ENCODE peak calls at places on chromosome 20, in six cellular contexts. K, T, C, H, O and M are unnamed samples.

GRCh38 chr20:54223751-54224150 is 15.9 kb downstream of the PFDN4 start:
- DNase-seq in C (peak; percentile 22), H (no peak), K (no peak), O (no peak), T (no peak), M (no peak)

GRCh38 chr20:5745416-5745968 is 4.7 kb upstream of the SHLD1 start:
- DNase-seq in C (no peak), O (no peak), T (no peak), H (no peak), K (no peak), M (no peak)

GRCh38 chr20:35511814-35512420 is 17.5 kb downstream of the C20orf173 start:
- DNase-seq in C (peak; percentile 15), H (no peak), O (no peak), T (peak; percentile 14), K (no peak), M (peak; percentile 67)

GRCh38 chr20:38805958-38806854 is 709 bp downstream of the PPP1R16B start:
- DNase-seq in O (no peak), T (peak; percentile 53), C (no peak), K (peak; percentile 29), H (peak; percentile 24), M (no peak)

GRCh38 chr20:55415567-55416142 is 589.7 kb downstream of the CBLN4 start:
- DNase-seq in K (no peak), C (peak; percentile 45), T (no peak), H (no peak), O (no peak), M (peak; percentile 18)

GRCh38 chr20:44738779-44739477 is 6.7 kb upstream of the KCNK15 start:
- DNase-seq in C (peak; percentile 73), O (peak; percentile 83), T (peak; percentile 64), H (no peak), K (no peak), M (peak; percentile 79)

GRCh38 chr20:31781945-31782344 is 37.2 kb upstream of the MYLK2 start:
- DNase-seq in H (no peak), O (no peak), K (no peak), C (no peak), T (no peak), M (no peak)

GRCh38 chr20:24651171-24651972 is 181.9 kb downstream of the SYNDIG1 start:
- DNase-seq in T (no peak), K (no peak), C (peak; percentile 59), H (no peak), O (no peak), M (no peak)

GRCh38 chr20:34998331-34998950 is 42.8 kb downstream of the MYH7B start:
- DNase-seq in T (no peak), H (no peak), C (peak; percentile 9), O (no peak), K (no peak), M (no peak)

GRCh38 chr20:57663681-57664451 is 43.6 kb upstream of the ZBP1 start:
- DNase-seq in C (no peak), K (no peak), O (peak; percentile 64), T (peak; percentile 49), H (no peak), M (no peak)

GRCh38 chr20:10061641-10062040 is 26.9 kb downstream of the ANKEF1 start:
- DNase-seq in C (no peak), T (no peak), O (no peak), K (no peak), H (no peak), M (no peak)

GRCh38 chr20:7113577-7114466 is 346.3 kb downstream of the BMP2 start:
- DNase-seq in H (no peak), K (no peak), O (no peak), T (no peak), C (peak; percentile 43), M (peak; percentile 61)

GRCh38 chr20:48181536-48181935 is 396.3 kb upstream of the SULF2 start:
- DNase-seq in C (no peak), H (no peak), K (no peak), O (no peak), T (no peak), M (no peak)

GRCh38 chr20:48752963-48753362 is 74.8 kb downstream of the PREX1 start:
- DNase-seq in C (no peak), O (no peak), T (no peak), H (no peak), K (no peak), M (no peak)

GRCh38 chr20:61639200-61639599 is 387.1 kb downstream of the CDH4 start:
- DNase-seq in T (no peak), H (no peak), K (no peak), O (no peak), C (peak; percentile 23), M (no peak)

GRCh38 chr20:57260959-57261357 is 5.5 kb downstream of the BMP7 start:
- DNase-seq in C (no peak), K (no peak), H (no peak), T (no peak), O (no peak), M (peak; percentile 63)

GRCh38 chr20:10288954-10289646 is 70.5 kb downstream of the SNAP25 start:
- DNase-seq in C (no peak), T (no peak), K (no peak), H (no peak), O (no peak), M (no peak)

GRCh38 chr20:24993337-24994185 is 1.0 kb upstream of the APMAP start:
- DNase-seq in K (no peak), H (no peak), O (peak; percentile 20), T (no peak), C (peak; percentile 52), M (no peak)

GRCh38 chr20:41247523-41248370 is 69.8 kb downstream of the ZHX3 start:
- DNase-seq in T (no peak), H (no peak), K (no peak), O (no peak), C (no peak), M (no peak)
- H3K27ac ChIP-seq in T (peak overlapping the region; percentile 72), H (no peak overlapping the region), K (no peak overlapping the region), O (peak overlapping the region; percentile 83), C (peak overlapping the region; percentile 69), M (no peak overlapping the region)

GRCh38 chr20:46336735-46337134 is 28.4 kb upstream of the CDH22 start:
- DNase-seq in K (no peak), O (no peak), T (no peak), H (no peak), C (no peak), M (no peak)
- H3K27me3 ChIP-seq in K (peaks cover 13% of the 10 kb centered on the region), O (peaks cover 84% of the 10 kb centered on the region), T (no peaks in the 10 kb centered on the region), H (peaks cover 29% of the 10 kb centered on the region), C (peaks cover 7% of the 10 kb centered on the region), M (no peaks in the 10 kb centered on the region)

DNA sequence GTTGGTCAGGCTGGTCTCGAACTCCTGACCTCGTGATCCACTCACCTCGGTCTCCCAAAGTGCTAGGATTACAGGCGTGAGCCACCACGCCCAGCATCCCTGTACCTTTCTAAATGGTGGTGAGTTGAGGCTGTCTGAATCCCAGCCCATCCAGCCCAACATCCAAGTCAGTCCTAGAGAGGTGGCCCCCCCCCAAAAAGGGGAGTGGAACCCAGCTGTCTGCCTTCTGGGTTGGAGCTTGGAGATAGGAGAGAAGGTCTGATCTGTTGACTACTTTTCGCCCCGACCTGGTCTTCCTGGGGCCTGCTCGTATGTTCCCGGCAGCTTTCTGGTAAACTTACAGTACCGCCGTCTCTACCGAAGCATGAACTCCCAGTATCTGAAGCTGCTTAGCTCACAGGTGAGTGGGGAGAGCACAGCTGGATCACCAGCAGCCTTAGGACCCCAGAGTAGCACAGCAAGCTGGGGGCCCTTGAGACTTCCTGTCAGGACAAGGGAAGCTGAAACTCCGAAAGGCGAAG is 5.6 kb downstream of the CTSA start:
- DNase-seq in O (no peak), K (no peak), H (no peak), T (peak; percentile 41), C (no peak), M (no peak)
- H3K27ac ChIP-seq in O (no peak overlapping the region), K (no peak overlapping the region), H (no peak overlapping the region), T (no peak overlapping the region), C (no peak overlapping the region), M (no peak overlapping the region)

DNA sequence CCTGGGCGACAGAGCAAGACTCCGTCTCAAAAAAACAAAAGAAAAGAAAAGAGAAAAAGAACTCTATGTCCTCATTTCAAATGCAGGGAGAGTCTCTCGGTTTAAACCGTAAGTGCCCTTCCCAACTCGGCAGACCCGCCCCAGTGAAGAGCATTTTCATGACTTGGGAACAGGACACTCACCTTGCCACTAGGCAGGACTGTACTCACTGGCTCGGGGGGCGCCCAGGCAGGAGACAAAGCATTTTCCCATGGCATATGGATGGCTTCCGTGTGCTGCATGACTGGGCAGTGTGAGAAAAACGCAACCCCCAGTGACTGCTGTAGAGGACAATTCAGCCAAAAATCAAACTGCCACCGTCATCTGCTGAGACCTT is 23.7 kb upstream of the MRGBP start:
- DNase-seq in O (no peak), K (no peak), C (no peak), H (no peak), T (no peak), M (no peak)
- H3K27me3 ChIP-seq in O (peaks cover 88% of the 10 kb centered on the region), K (no peaks in the 10 kb centered on the region), C (no peaks in the 10 kb centered on the region), H (no peaks in the 10 kb centered on the region), T (no peaks in the 10 kb centered on the region), M (no peaks in the 10 kb centered on the region)

GRCh38 chr20:2749951-2750342 is 50.5 kb downstream of the CPXM1 start:
- DNase-seq in C (no peak), O (no peak), T (no peak), K (no peak), H (no peak), M (no peak)
- H3K27ac ChIP-seq in C (no peak overlapping the region), O (no peak overlapping the region), T (no peak overlapping the region), K (no peak overlapping the region), H (no peak overlapping the region), M (no peak overlapping the region)

GRCh38 chr20:63032026-63032800 is 25.4 kb upstream of the BHLHE23 start:
- DNase-seq in T (peak; percentile 30), C (no peak), O (no peak), H (no peak), K (no peak), M (no peak)
- H3K27me3 ChIP-seq in T (no peaks in the 10 kb centered on the region), C (peaks cover 43% of the 10 kb centered on the region), O (peaks cover 88% of the 10 kb centered on the region), H (no peaks in the 10 kb centered on the region), K (peaks cover 3% of the 10 kb centered on the region), M (peaks cover 63% of the 10 kb centered on the region)